ENCODE peak calls at places on chromosomes 2 and 18, in five cellular contexts. B is GM06990, H is kidney, M is heart left ventricle, U is GM12865. N is an unnamed sample.

GRCh38 chr2:19667085-19667484 is 234.7 kb downstream of the TTC32 start:
- DNase-seq in U (no peak), B (no peak), H (no peak), M (no peak), N (no peak)

GRCh38 chr18:9735238-9735637 is 27.1 kb downstream of the RAB31 start:
- DNase-seq in B (no peak), M (no peak), U (no peak), H (no peak), N (peak; percentile 48)

GRCh38 chr2:13001408-13001807 is 284.7 kb downstream of the TRIB2 start:
- DNase-seq in H (no peak), U (no peak), M (no peak), B (no peak), N (no peak)

GRCh38 chr2:95057535-95058453 is 32.3 kb downstream of the MAL start:
- DNase-seq in B (no peak), U (no peak), H (peak; percentile 71), M (no peak), N (no peak)

GRCh38 chr2:65349863-65350262 is 82.5 kb downstream of the SPRED2 start:
- DNase-seq in B (no peak), M (peak; percentile 75), H (no peak), U (no peak), N (no peak)

GRCh38 chr2:154375625-154376020 is 322.9 kb upstream of the KCNJ3 start:
- DNase-seq in M (no peak), B (no peak), H (no peak), U (peak; percentile 7), N (no peak)

GRCh38 chr2:64632855-64633819 is 20.6 kb downstream of the SERTAD2 start:
- DNase-seq in B (no peak), H (no peak), M (no peak), U (no peak), N (no peak)

GRCh38 chr2:171553858-171554257 is 31.6 kb downstream of the CYBRD1 start:
- DNase-seq in B (no peak), U (no peak), H (no peak), M (no peak), N (no peak)

GRCh38 chr2:235780410-235780809 is 286.6 kb downstream of the AGAP1 start:
- DNase-seq in H (no peak), B (no peak), U (no peak), M (no peak), N (no peak)

GRCh38 chr2:233178994-233179847 is 72.3 kb upstream of the ATG16L1 start:
- DNase-seq in M (no peak), U (no peak), H (peak; percentile 31), B (no peak), N (no peak)

GRCh38 chr2:184597571-184597980 is 753 bp upstream of the ZNF804A start:
- DNase-seq in B (no peak), M (no peak), H (peak; percentile 36), U (peak; percentile 4), N (peak; percentile 58)

GRCh38 chr2:86764661-86765307 is 25.9 kb downstream of the CD8A start:
- DNase-seq in U (peak; percentile 64), M (no peak), H (no peak), B (no peak), N (no peak)

GRCh38 chr2:166090346-166090745 is 37.5 kb downstream of the SCN1A start:
- DNase-seq in M (no peak), H (no peak), B (no peak), U (no peak), N (no peak)
- TF ChIP-seq CTCF in M (no peak), H (no peak), B (no peak), U (no peak), N (no peak)

DNA sequence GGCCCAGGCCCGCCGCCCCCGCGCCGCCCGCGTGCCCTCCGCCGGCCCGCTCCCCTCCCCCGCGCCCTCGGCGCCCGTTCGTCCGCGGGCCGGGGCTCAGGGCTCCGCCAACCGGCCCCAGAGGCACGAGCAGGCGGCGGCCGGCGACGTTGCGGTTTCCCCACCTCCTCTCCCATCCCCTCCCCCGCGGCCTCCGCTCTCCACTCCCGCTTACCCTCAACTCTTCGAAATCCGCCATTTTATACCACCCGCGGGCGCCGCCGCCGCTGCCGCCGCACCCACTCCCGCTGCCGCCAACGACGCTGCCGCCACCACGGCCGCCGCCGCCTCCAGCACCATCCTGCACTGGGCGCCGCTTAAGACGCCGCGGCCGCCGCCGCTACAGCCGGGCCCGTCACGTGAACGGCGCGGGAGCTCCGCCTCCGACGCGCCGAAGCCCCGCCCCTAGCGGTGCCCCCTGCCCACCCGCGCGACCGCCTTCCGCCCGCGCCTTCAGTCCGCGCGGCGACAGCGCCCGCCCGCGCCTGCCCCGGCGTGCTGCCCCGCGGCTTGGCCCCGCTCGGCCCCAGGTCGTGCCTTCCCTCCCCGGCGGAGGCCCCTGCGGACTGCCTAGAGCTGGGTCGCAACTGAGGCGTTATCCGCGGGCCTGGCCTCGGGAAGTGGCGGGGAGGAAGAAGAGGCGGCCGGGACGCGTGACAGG is at the start of the genes KATNAL2 and PIAS2:
- DNase-seq in H (peak; percentile 93), B (peak; percentile 91), M (peak; percentile 92), U (peak; percentile 92), N (peak; percentile 69)
- TF ChIP-seq CTCF in H (no peak), B (no peak), M (no peak), U (no peak), N (no peak)

GRCh38 chr2:100033976-100034375 is 108.4 kb downstream of the AFF3 start:
- DNase-seq in H (no peak), B (no peak), M (no peak), U (no peak), N (no peak)

GRCh38 chr2:100034431-100034830 is 108.0 kb downstream of the AFF3 start:
- DNase-seq in H (no peak), U (no peak), M (no peak), B (no peak), N (no peak)

GRCh38 chr2:100031604-100032003 is 110.8 kb downstream of the AFF3 start:
- DNase-seq in U (no peak), M (no peak), H (no peak), B (no peak), N (no peak)

GRCh38 chr2:100029460-100029859 is 112.9 kb downstream of the AFF3 start:
- DNase-seq in M (no peak), B (no peak), H (no peak), U (no peak), N (no peak)
- TF ChIP-seq CTCF in M (no peak), B (peak; percentile 30), H (no peak), U (no peak), N (no peak)

GRCh38 chr2:181570833-181571661 is 85.9 kb downstream of the CERKL start:
- DNase-seq in M (no peak), U (peak; percentile 21), B (no peak), H (no peak), N (no peak)
- TF ChIP-seq CTCF in M (no peak), U (peak; percentile 17), B (peak; percentile 14), H (no peak), N (peak; percentile 34)